ENCODE peak calls at places on chromosomes 3 and 15, in eight cellular contexts. One of them, this sample, is unnamed.
A peak's percentile ranks its signal among the peaks of the same experiment; 100 is the strongest.

GRCh38 chr3:196650740-196651311 is 11.3 kb downstream of the NRROS start:
- DNase-seq in B cell: no peak
- DNase-seq in body of pancreas: no peak
- DNase-seq in endothelial cell: no peak
- DNase-seq in HL-60: peak; percentile 87
- DNase-seq in AG04450: peak; percentile 90
- DNase-seq in AG10803: peak; percentile 96
- DNase-seq in suprapubic skin: no peak
- DNase-seq in this sample: peak; percentile 97

GRCh38 chr3:78734048-78734637 is 1033.7 kb downstream of the ROBO1 start:
- DNase-seq in B cell: no peak
- DNase-seq in body of pancreas: no peak
- DNase-seq in endothelial cell: no peak
- DNase-seq in HL-60: no peak
- DNase-seq in AG04450: no peak
- DNase-seq in AG10803: peak; percentile 51
- DNase-seq in suprapubic skin: no peak
- DNase-seq in this sample: peak; percentile 75

GRCh38 chr15:25059698-25060471 is 105.1 kb downstream of the SNRPN start:
- DNase-seq in B cell: no peak
- DNase-seq in body of pancreas: peak; percentile 6
- DNase-seq in endothelial cell: no peak
- DNase-seq in HL-60: no peak
- DNase-seq in AG04450: no peak
- DNase-seq in AG10803: no peak
- DNase-seq in suprapubic skin: peak; percentile 48
- DNase-seq in this sample: no peak

GRCh38 chr3:16365454-16366128 is 100.6 kb downstream of the OXNAD1 start:
- DNase-seq in B cell: peak; percentile 51
- DNase-seq in body of pancreas: no peak
- DNase-seq in endothelial cell: no peak
- DNase-seq in HL-60: no peak
- DNase-seq in AG04450: no peak
- DNase-seq in AG10803: no peak
- DNase-seq in suprapubic skin: no peak
- DNase-seq in this sample: no peak

GRCh38 chr3:111284485-111285187 is 213.0 kb downstream of the NECTIN3 start:
- DNase-seq in B cell: no peak
- DNase-seq in body of pancreas: no peak
- DNase-seq in endothelial cell: no peak
- DNase-seq in HL-60: no peak
- DNase-seq in AG04450: no peak
- DNase-seq in AG10803: no peak
- DNase-seq in suprapubic skin: no peak
- DNase-seq in this sample: no peak

GRCh38 chr15:33067456-33067855 is 127.1 kb downstream of the FMN1 start:
- DNase-seq in B cell: no peak
- DNase-seq in body of pancreas: no peak
- DNase-seq in endothelial cell: no peak
- DNase-seq in HL-60: no peak
- DNase-seq in AG04450: peak; percentile 61
- DNase-seq in AG10803: peak; percentile 78
- DNase-seq in suprapubic skin: no peak
- DNase-seq in this sample: peak; percentile 31

GRCh38 chr3:59052803-59053411 is 3.1 kb upstream of the CFAP20DC start:
- DNase-seq in B cell: peak; percentile 48
- DNase-seq in body of pancreas: peak; percentile 19
- DNase-seq in endothelial cell: no peak
- DNase-seq in HL-60: peak; percentile 4
- DNase-seq in AG04450: peak; percentile 3
- DNase-seq in AG10803: peak; percentile 52
- DNase-seq in suprapubic skin: no peak
- DNase-seq in this sample: peak; percentile 70

GRCh38 chr3:70431906-70432305 is 119.5 kb upstream of the MDFIC2 start:
- DNase-seq in B cell: no peak
- DNase-seq in body of pancreas: no peak
- DNase-seq in endothelial cell: no peak
- DNase-seq in HL-60: no peak
- DNase-seq in AG04450: no peak
- DNase-seq in AG10803: no peak
- DNase-seq in suprapubic skin: no peak
- DNase-seq in this sample: no peak

GRCh38 chr3:133888739-133889340 is 6.8 kb downstream of the RAB6B start:
- DNase-seq in B cell: no peak
- DNase-seq in body of pancreas: no peak
- DNase-seq in endothelial cell: no peak
- DNase-seq in HL-60: no peak
- DNase-seq in AG04450: no peak
- DNase-seq in AG10803: no peak
- DNase-seq in suprapubic skin: no peak
- DNase-seq in this sample: no peak

GRCh38 chr3:32009101-32009500 is 27.6 kb downstream of the ZNF860 start:
- DNase-seq in B cell: no peak
- DNase-seq in body of pancreas: no peak
- DNase-seq in endothelial cell: no peak
- DNase-seq in HL-60: no peak
- DNase-seq in AG04450: no peak
- DNase-seq in AG10803: no peak
- DNase-seq in suprapubic skin: no peak
- DNase-seq in this sample: peak; percentile 14

GRCh38 chr3:101549473-101549872 is 12.2 kb upstream of the TRMT10C start:
- DNase-seq in B cell: no peak
- DNase-seq in body of pancreas: no peak
- DNase-seq in endothelial cell: no peak
- DNase-seq in HL-60: no peak
- DNase-seq in AG04450: no peak
- DNase-seq in AG10803: no peak
- DNase-seq in suprapubic skin: no peak
- DNase-seq in this sample: no peak

GRCh38 chr3:189908646-189909045 is 212.1 kb downstream of the P3H2 start:
- DNase-seq in B cell: no peak
- DNase-seq in body of pancreas: no peak
- DNase-seq in endothelial cell: no peak
- DNase-seq in HL-60: no peak
- DNase-seq in AG04450: peak; percentile 13
- DNase-seq in AG10803: peak; percentile 29
- DNase-seq in suprapubic skin: no peak
- DNase-seq in this sample: peak; percentile 86

GRCh38 chr3:192090586-192090985 is 629.6 kb downstream of the PYDC2 start:
- DNase-seq in B cell: no peak
- DNase-seq in body of pancreas: no peak
- DNase-seq in endothelial cell: peak; percentile 10
- DNase-seq in HL-60: no peak
- DNase-seq in AG04450: no peak
- DNase-seq in AG10803: no peak
- DNase-seq in suprapubic skin: no peak
- DNase-seq in this sample: peak; percentile 15

GRCh38 chr15:61906961-61907752 is 153.1 kb downstream of the VPS13C start:
- DNase-seq in B cell: no peak
- DNase-seq in body of pancreas: no peak
- DNase-seq in endothelial cell: no peak
- DNase-seq in HL-60: no peak
- DNase-seq in AG04450: no peak
- DNase-seq in AG10803: no peak
- DNase-seq in suprapubic skin: no peak
- DNase-seq in this sample: peak; percentile 11

GRCh38 chr15:40106203-40107161 is 2.2 kb downstream of the BMF start:
- DNase-seq in B cell: peak; percentile 74
- DNase-seq in body of pancreas: peak; percentile 88
- DNase-seq in endothelial cell: peak; percentile 49
- DNase-seq in HL-60: peak; percentile 96
- DNase-seq in AG04450: no peak
- DNase-seq in AG10803: peak; percentile 50
- DNase-seq in suprapubic skin: peak; percentile 85
- DNase-seq in this sample: peak; percentile 88

GRCh38 chr3:108183178-108183577 is 39.0 kb downstream of the IFT57 start:
- DNase-seq in B cell: no peak
- DNase-seq in body of pancreas: no peak
- DNase-seq in endothelial cell: no peak
- DNase-seq in HL-60: peak; percentile 59
- DNase-seq in AG04450: no peak
- DNase-seq in AG10803: no peak
- DNase-seq in suprapubic skin: no peak
- DNase-seq in this sample: no peak

GRCh38 chr3:46935168-46935858 is 41.2 kb downstream of the CCDC12 start:
- DNase-seq in B cell: no peak
- DNase-seq in body of pancreas: peak; percentile 87
- DNase-seq in endothelial cell: peak; percentile 22
- DNase-seq in HL-60: no peak
- DNase-seq in AG04450: peak; percentile 89
- DNase-seq in AG10803: peak; percentile 97
- DNase-seq in suprapubic skin: no peak
- DNase-seq in this sample: peak; percentile 92

GRCh38 chr3:160403796-160404510 is 4.5 kb downstream of the SMC4 start:
- DNase-seq in B cell: no peak
- DNase-seq in body of pancreas: no peak
- DNase-seq in endothelial cell: no peak
- DNase-seq in HL-60: no peak
- DNase-seq in AG04450: no peak
- DNase-seq in AG10803: no peak
- DNase-seq in suprapubic skin: no peak
- DNase-seq in this sample: peak; percentile 26

GRCh38 chr15:48440084-48440483 is 108.9 kb downstream of the DUT start:
- DNase-seq in B cell: no peak
- DNase-seq in body of pancreas: no peak
- DNase-seq in endothelial cell: no peak
- DNase-seq in HL-60: no peak
- DNase-seq in AG04450: peak; percentile 78
- DNase-seq in AG10803: peak; percentile 99
- DNase-seq in suprapubic skin: no peak
- DNase-seq in this sample: no peak

GRCh38 chr3:14725015-14725431 is 50.1 kb downstream of the C3orf20 start:
- DNase-seq in B cell: no peak
- DNase-seq in body of pancreas: no peak
- DNase-seq in endothelial cell: no peak
- DNase-seq in HL-60: no peak
- DNase-seq in AG04450: peak; percentile 61
- DNase-seq in AG10803: peak; percentile 94
- DNase-seq in suprapubic skin: no peak
- DNase-seq in this sample: peak; percentile 46
- TF ChIP-seq CTCF in B cell: no peak
- TF ChIP-seq CTCF in body of pancreas: no peak
- TF ChIP-seq CTCF in endothelial cell: no peak
- TF ChIP-seq CTCF in HL-60: no peak
- TF ChIP-seq CTCF in AG04450: no peak
- TF ChIP-seq CTCF in AG10803: no peak
- TF ChIP-seq CTCF in suprapubic skin: no peak
- TF ChIP-seq CTCF in this sample: no peak

DNA sequence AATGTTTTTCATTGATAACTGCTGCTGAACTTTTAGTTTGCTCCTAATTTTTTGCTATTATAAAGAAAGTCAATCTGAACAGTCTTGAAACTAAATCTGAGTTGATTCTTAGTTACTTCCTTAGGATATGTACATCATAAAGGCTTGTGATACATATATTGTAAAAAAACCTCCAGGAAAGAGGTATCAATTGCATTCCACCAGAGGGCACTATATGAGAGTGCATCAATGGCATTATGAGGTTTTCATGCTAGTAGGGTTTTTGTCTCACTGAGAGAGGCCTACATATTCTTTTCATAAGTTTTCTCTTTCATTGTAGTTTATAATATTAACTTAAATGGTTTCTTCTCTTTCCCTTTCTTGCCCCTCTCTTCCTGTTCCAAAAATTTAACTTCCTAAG is 46.9 kb downstream of the PIK3R4 start:
- DNase-seq in B cell: no peak
- DNase-seq in body of pancreas: no peak
- DNase-seq in endothelial cell: no peak
- DNase-seq in HL-60: peak; percentile 36
- DNase-seq in AG04450: no peak
- DNase-seq in AG10803: peak; percentile 27
- DNase-seq in suprapubic skin: no peak
- DNase-seq in this sample: peak; percentile 44
- TF ChIP-seq CTCF in B cell: peak; percentile 47
- TF ChIP-seq CTCF in body of pancreas: no peak
- TF ChIP-seq CTCF in endothelial cell: peak; percentile 56
- TF ChIP-seq CTCF in HL-60: peak; percentile 46
- TF ChIP-seq CTCF in AG04450: peak; percentile 48
- TF ChIP-seq CTCF in AG10803: peak; percentile 60
- TF ChIP-seq CTCF in suprapubic skin: no peak
- TF ChIP-seq CTCF in this sample: peak; percentile 29

DNA sequence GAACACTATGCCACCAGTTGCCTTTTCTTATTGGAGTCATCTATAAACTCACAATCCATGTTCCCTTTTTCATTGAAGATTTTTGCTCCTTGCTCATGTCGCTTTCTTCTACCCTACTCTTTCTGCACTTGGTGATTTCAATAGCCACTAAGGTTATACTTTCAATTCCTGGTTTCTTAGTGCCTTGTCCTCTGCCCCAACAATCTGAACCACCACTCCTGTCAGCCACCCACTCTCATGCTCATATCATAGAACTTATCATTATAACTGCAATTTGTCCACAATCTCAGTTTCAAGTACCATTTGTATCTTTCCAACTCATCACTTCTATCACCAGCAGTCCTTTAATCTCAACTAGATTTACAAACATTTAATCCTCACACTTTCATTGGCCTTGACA is 10.0 kb upstream of the GRAMD1C start:
- DNase-seq in B cell: peak; percentile 13
- DNase-seq in body of pancreas: no peak
- DNase-seq in endothelial cell: no peak
- DNase-seq in HL-60: no peak
- DNase-seq in AG04450: no peak
- DNase-seq in AG10803: no peak
- DNase-seq in suprapubic skin: no peak
- DNase-seq in this sample: no peak
- TF ChIP-seq CTCF in B cell: no peak
- TF ChIP-seq CTCF in body of pancreas: no peak
- TF ChIP-seq CTCF in endothelial cell: no peak
- TF ChIP-seq CTCF in HL-60: no peak
- TF ChIP-seq CTCF in AG04450: no peak
- TF ChIP-seq CTCF in AG10803: no peak
- TF ChIP-seq CTCF in suprapubic skin: no peak
- TF ChIP-seq CTCF in this sample: no peak

GRCh38 chr3:5120446-5120845 is 1.6 kb upstream of the ARL8B start:
- DNase-seq in B cell: no peak
- DNase-seq in body of pancreas: no peak
- DNase-seq in endothelial cell: no peak
- DNase-seq in HL-60: no peak
- DNase-seq in AG04450: no peak
- DNase-seq in AG10803: no peak
- DNase-seq in suprapubic skin: no peak
- DNase-seq in this sample: no peak

GRCh38 chr3:5123937-5124336 is 1.8 kb downstream of the ARL8B start:
- DNase-seq in B cell: no peak
- DNase-seq in body of pancreas: no peak
- DNase-seq in endothelial cell: no peak
- DNase-seq in HL-60: no peak
- DNase-seq in AG04450: no peak
- DNase-seq in AG10803: no peak
- DNase-seq in suprapubic skin: no peak
- DNase-seq in this sample: no peak

GRCh38 chr3:5122030-5122740 is at the start of gene ARL8B:
- DNase-seq in B cell: peak; percentile 95
- DNase-seq in body of pancreas: peak; percentile 90
- DNase-seq in endothelial cell: peak; percentile 93
- DNase-seq in HL-60: peak; percentile 92
- DNase-seq in AG04450: peak; percentile 58
- DNase-seq in AG10803: peak; percentile 85
- DNase-seq in suprapubic skin: peak; percentile 95
- DNase-seq in this sample: peak; percentile 84

GRCh38 chr3:5126586-5126985 is 4.5 kb downstream of the ARL8B start:
- DNase-seq in B cell: no peak
- DNase-seq in body of pancreas: no peak
- DNase-seq in endothelial cell: no peak
- DNase-seq in HL-60: no peak
- DNase-seq in AG04450: no peak
- DNase-seq in AG10803: peak; percentile 26
- DNase-seq in suprapubic skin: no peak
- DNase-seq in this sample: peak; percentile 42

GRCh38 chr3:5122741-5123706 is 932 bp downstream of the ARL8B start:
- DNase-seq in B cell: no peak
- DNase-seq in body of pancreas: peak; percentile 31
- DNase-seq in endothelial cell: no peak
- DNase-seq in HL-60: peak; percentile 60
- DNase-seq in AG04450: no peak
- DNase-seq in AG10803: peak; percentile 76
- DNase-seq in suprapubic skin: peak; percentile 81
- DNase-seq in this sample: peak; percentile 50
- TF ChIP-seq CTCF in B cell: no peak
- TF ChIP-seq CTCF in body of pancreas: no peak
- TF ChIP-seq CTCF in endothelial cell: no peak
- TF ChIP-seq CTCF in HL-60: no peak
- TF ChIP-seq CTCF in AG04450: peak; percentile 15
- TF ChIP-seq CTCF in AG10803: peak; percentile 4
- TF ChIP-seq CTCF in suprapubic skin: no peak
- TF ChIP-seq CTCF in this sample: no peak